ENCODE peak calls at places on chromosomes 7 and 10, in six cellular contexts. B, V, W, X, H and A are unnamed samples.

GRCh38 chr7:154503962-154504550 is 451.9 kb downstream of the DPP6 start:
- DNase-seq in B (no peak), V (peak), W (no peak), X (no peak), H (no peak), A (no peak)

GRCh38 chr7:1607686-1608085 is 37.9 kb upstream of the PSMG3 start:
- DNase-seq in B (no peak), V (peak), W (no peak), X (no peak), H (no peak), A (no peak)

GRCh38 chr7:37467017-37467416 is 18.4 kb upstream of the ELMO1 start:
- DNase-seq in B (no peak), V (no peak), W (no peak), X (no peak), H (no peak), A (no peak)

GRCh38 chr10:109912335-109913282 is 10.7 kb downstream of the XPNPEP1 start:
- DNase-seq in B (no peak), V (no peak), W (peak), X (no peak), H (no peak), A (no peak)

GRCh38 chr10:101079874-101080273 is 18.1 kb downstream of the KAZALD1 start:
- DNase-seq in B (no peak), V (no peak), W (no peak), X (no peak), H (no peak), A (no peak)

GRCh38 chr10:22620140-22620857 is 94.1 kb downstream of the PIP4K2A start:
- DNase-seq in B (no peak), V (no peak), W (peak), X (peak), H (peak), A (peak)

GRCh38 chr7:41792099-41792498 is 89.2 kb upstream of the INHBA start:
- DNase-seq in B (no peak), V (no peak), W (no peak), X (no peak), H (no peak), A (no peak)

GRCh38 chr10:4617626-4618025 is 208.4 kb upstream of the AKR1E2 start:
- DNase-seq in B (no peak), V (no peak), W (no peak), X (no peak), H (no peak), A (no peak)

GRCh38 chr10:127550861-127551260 is 1.8 kb downstream of the NPS start:
- DNase-seq in B (no peak), V (no peak), W (no peak), X (no peak), H (no peak), A (no peak)

GRCh38 chr7:67392596-67393438 is 396.2 kb downstream of the TYW1 start:
- DNase-seq in B (no peak), V (no peak), W (no peak), X (no peak), H (no peak), A (no peak)

GRCh38 chr7:102425639-102426267 is 7.6 kb upstream of the ORAI2 start:
- DNase-seq in B (no peak), V (no peak), W (no peak), X (no peak), H (peak), A (no peak)

GRCh38 chr7:116139007-116139406 is 71.3 kb upstream of the TES start:
- DNase-seq in B (no peak), V (peak), W (no peak), X (no peak), H (no peak), A (no peak)

GRCh38 chr7:91850455-91850854 is 30.0 kb downstream of the MTERF1 start:
- DNase-seq in B (no peak), V (no peak), W (no peak), X (no peak), H (no peak), A (no peak)

GRCh38 chr7:116496653-116497052 is 2.9 kb upstream of the CAV2 start:
- DNase-seq in B (no peak), V (no peak), W (no peak), X (no peak), H (no peak), A (no peak)

GRCh38 chr10:102123223-102123622 is 3.1 kb upstream of the LDB1 start:
- DNase-seq in B (no peak), V (no peak), W (no peak), X (no peak), H (no peak), A (no peak)

GRCh38 chr10:43306899-43307298 is 40.0 kb upstream of the RASGEF1A start:
- DNase-seq in B (no peak), V (no peak), W (no peak), X (no peak), H (no peak), A (no peak)

GRCh38 chr7:155459867-155460461 is 2.0 kb downstream of the EN2 start:
- DNase-seq in B (no peak), V (no peak), W (no peak), X (no peak), H (no peak), A (no peak)

GRCh38 chr7:88700725-88701124 is 58.8 kb upstream of the ZNF804B start:
- DNase-seq in B (no peak), V (no peak), W (no peak), X (no peak), H (no peak), A (no peak)

GRCh38 chr10:3763035-3763456 is 22.0 kb downstream of the KLF6 start:
- DNase-seq in B (no peak), V (no peak), W (no peak), X (no peak), H (peak), A (no peak)

GRCh38 chr7:130611206-130611605 is 57.3 kb downstream of the COPG2 start:
- DNase-seq in B (no peak), V (no peak), W (no peak), X (no peak), H (no peak), A (no peak)

GRCh38 chr7:131908719-131909118 is 352.3 kb upstream of the PODXL start:
- DNase-seq in B (no peak), V (no peak), W (no peak), X (no peak), H (no peak), A (peak)

GRCh38 chr7:98119257-98119918 is 12.7 kb downstream of the LMTK2 start:
- DNase-seq in B (no peak), V (no peak), W (peak), X (no peak), H (no peak), A (no peak)

GRCh38 chr7:31935115-31935514 is 135.1 kb downstream of the PDE1C start:
- DNase-seq in B (no peak), V (no peak), W (no peak), X (no peak), H (no peak), A (no peak)

GRCh38 chr10:114276671-114277070 is 37.6 kb downstream of the VWA2 start:
- DNase-seq in B (no peak), V (no peak), W (no peak), X (no peak), H (no peak), A (no peak)

GRCh38 chr7:106050002-106050742 is 61.9 kb downstream of the SYPL1 start:
- DNase-seq in B (no peak), V (no peak), W (peak), X (no peak), H (no peak), A (no peak)

GRCh38 chr7:23232966-23233365 is 13.6 kb upstream of the GPNMB start:
- DNase-seq in B (no peak), V (no peak), W (no peak), X (no peak), H (no peak), A (no peak)

GRCh38 chr7:57868771-57869483 is 418.9 kb downstream of the ZNF716 start:
- DNase-seq in B (no peak), V (no peak), W (no peak), X (no peak), H (no peak), A (peak)

GRCh38 chr7:1058311-1058710 is 14.0 kb downstream of the GPR146 start:
- DNase-seq in B (no peak), V (no peak), W (no peak), X (no peak), H (no peak), A (no peak)

GRCh38 chr10:100710151-100710871 is 35.1 kb upstream of the PAX2 start:
- DNase-seq in B (no peak), V (peak), W (no peak), X (no peak), H (no peak), A (no peak)

GRCh38 chr10:63103971-63104409 is 29.1 kb upstream of the NRBF2 start:
- DNase-seq in B (no peak), V (no peak), W (no peak), X (no peak), H (no peak), A (no peak)

GRCh38 chr7:81402227-81402626 is 367.6 kb downstream of the HGF start:
- DNase-seq in B (no peak), V (no peak), W (no peak), X (no peak), H (no peak), A (no peak)

GRCh38 chr10:30828680-30829079 is 199.1 kb upstream of the LYZL2 start:
- DNase-seq in B (no peak), V (no peak), W (no peak), X (no peak), H (no peak), A (no peak)

GRCh38 chr7:151087247-151088018 is 1.2 kb downstream of the AGAP3 start:
- DNase-seq in B (no peak), V (peak), W (no peak), X (no peak), H (no peak), A (no peak)

GRCh38 chr7:108114117-108114841 is 15.9 kb downstream of the LAMB4 start:
- DNase-seq in B (no peak), V (peak), W (no peak), X (no peak), H (no peak), A (no peak)

GRCh38 chr10:126969310-126969709 is 64.1 kb downstream of the DOCK1 start:
- DNase-seq in B (no peak), V (no peak), W (no peak), X (no peak), H (peak), A (no peak)

GRCh38 chr10:12588091-12588850 is 238.9 kb downstream of the CAMK1D start:
- DNase-seq in B (no peak), V (no peak), W (no peak), X (no peak), H (no peak), A (no peak)

GRCh38 chr10:11178606-11179221 is 161.0 kb downstream of the CELF2 start:
- DNase-seq in B (no peak), V (peak), W (no peak), X (no peak), H (no peak), A (no peak)

GRCh38 chr7:78510580-78511188 is 712.1 kb downstream of the PHTF2 start:
- DNase-seq in B (no peak), V (peak), W (peak), X (no peak), H (no peak), A (no peak)
- TF ChIP-seq CTCF in B (peak), V (peak), W (peak), X (peak), H (peak), A (peak)

DNA sequence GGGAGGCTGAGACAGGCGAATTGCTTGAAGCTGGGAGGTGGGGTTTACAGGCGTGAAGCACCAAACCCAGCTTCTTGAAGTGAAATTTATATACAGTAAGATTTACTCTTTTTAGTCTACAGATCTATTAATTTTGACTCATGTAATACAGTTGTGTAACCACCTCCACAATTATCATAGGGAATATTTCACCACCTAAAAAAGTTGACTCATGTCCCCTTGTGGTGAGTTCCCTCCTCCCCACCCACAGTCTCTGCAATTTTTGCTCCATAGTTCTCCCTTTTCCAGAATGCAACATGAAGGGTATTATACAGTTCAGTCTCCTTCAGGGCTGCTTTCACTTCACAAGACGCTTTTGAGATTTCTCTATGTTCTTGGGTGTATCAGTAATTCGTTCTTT is 156.8 kb downstream of the FAM107B start:
- DNase-seq in B (no peak), V (no peak), W (no peak), X (no peak), H (no peak), A (no peak)
- TF ChIP-seq CTCF in B (no peak), V (peak), W (no peak), X (no peak), H (no peak), A (no peak)

DNA sequence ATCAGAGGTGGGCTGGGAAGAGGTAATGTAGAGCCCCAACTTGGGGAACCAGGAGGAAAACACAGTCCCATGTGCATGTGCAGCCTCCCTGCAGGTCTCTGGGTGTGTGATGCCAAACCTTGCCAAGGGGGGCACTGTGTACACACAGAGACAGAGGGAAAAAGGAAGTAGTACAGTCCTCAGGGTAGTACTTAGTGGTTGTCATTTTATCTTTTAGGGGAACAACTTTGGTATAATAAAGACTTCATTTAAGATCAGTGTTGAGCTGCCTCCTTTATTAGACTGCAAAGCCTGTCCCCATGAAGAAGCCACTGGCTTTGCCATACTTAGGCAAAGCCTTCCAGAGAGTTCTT is 151.8 kb downstream of the CDH23 start:
- DNase-seq in B (no peak), V (no peak), W (no peak), X (no peak), H (no peak), A (no peak)
- TF ChIP-seq CTCF in B (no peak), V (peak), W (peak), X (no peak), H (no peak), A (peak)

GRCh38 chr10:129521161-129522025 is 54.4 kb downstream of the MGMT start:
- DNase-seq in B (no peak), V (no peak), W (no peak), X (no peak), H (no peak), A (peak)
- TF ChIP-seq CTCF in B (no peak), V (no peak), W (no peak), X (no peak), H (no peak), A (no peak)